ENCODE peak calls at places on chromosomes 4 and X, in five cellular contexts. One of them, this sample, is unnamed.

GRCh38 chr4:97453186-97453585 is 690.1 kb downstream of the STPG2 start:
- DNase-seq in ovary: no peak
- DNase-seq in sigmoid colon: no peak
- DNase-seq in suprapubic skin: no peak
- DNase-seq in A549: no peak
- DNase-seq in this sample: no peak

GRCh38 chr4:16496501-16496900 is 270.2 kb upstream of the TAPT1 start:
- DNase-seq in sigmoid colon: no peak
- DNase-seq in A549: no peak
- DNase-seq in suprapubic skin: no peak
- DNase-seq in ovary: no peak
- DNase-seq in this sample: no peak

GRCh38 chr4:110970642-110971041 is 347.8 kb upstream of the PITX2 start:
- DNase-seq in sigmoid colon: no peak
- DNase-seq in A549: peak; percentile 51
- DNase-seq in ovary: no peak
- DNase-seq in suprapubic skin: no peak
- DNase-seq in this sample: no peak

GRCh38 chr4:99201687-99202086 is 17.4 kb downstream of the ADH6 start:
- DNase-seq in suprapubic skin: no peak
- DNase-seq in ovary: no peak
- DNase-seq in sigmoid colon: no peak
- DNase-seq in A549: no peak
- DNase-seq in this sample: no peak

GRCh38 chr4:137543198-137543597 is 10.9 kb upstream of the PCDH18 start:
- DNase-seq in A549: no peak
- DNase-seq in sigmoid colon: no peak
- DNase-seq in ovary: no peak
- DNase-seq in suprapubic skin: no peak
- DNase-seq in this sample: no peak

GRCh38 chrX:11648705-11649519 is 16.8 kb downstream of the ARHGAP6 start:
- DNase-seq in sigmoid colon: no peak
- DNase-seq in ovary: no peak
- DNase-seq in A549: no peak
- DNase-seq in suprapubic skin: no peak
- DNase-seq in this sample: no peak

GRCh38 chrX:118324588-118324987 is 21.3 kb upstream of the WDR44 start:
- DNase-seq in suprapubic skin: no peak
- DNase-seq in A549: no peak
- DNase-seq in ovary: no peak
- DNase-seq in sigmoid colon: no peak
- DNase-seq in this sample: no peak

GRCh38 chr4:22458112-22458511 is 57.8 kb downstream of the ADGRA3 start:
- DNase-seq in ovary: no peak
- DNase-seq in A549: no peak
- DNase-seq in sigmoid colon: no peak
- DNase-seq in suprapubic skin: no peak
- DNase-seq in this sample: no peak

GRCh38 chr4:2432991-2433530 is 14.3 kb downstream of the CFAP99 start:
- DNase-seq in suprapubic skin: no peak
- DNase-seq in ovary: no peak
- DNase-seq in A549: no peak
- DNase-seq in sigmoid colon: no peak
- DNase-seq in this sample: no peak

GRCh38 chrX:118862086-118862485 is 38.5 kb downstream of the ZCCHC12 start:
- DNase-seq in suprapubic skin: no peak
- DNase-seq in A549: no peak
- DNase-seq in ovary: no peak
- DNase-seq in sigmoid colon: no peak
- DNase-seq in this sample: no peak

GRCh38 chr4:147025042-147025441 is 79.4 kb upstream of the TTC29 start:
- DNase-seq in A549: no peak
- DNase-seq in suprapubic skin: no peak
- DNase-seq in ovary: no peak
- DNase-seq in sigmoid colon: no peak
- DNase-seq in this sample: no peak

GRCh38 chrX:76957485-76957884 is 489.7 kb upstream of the FGF16 start:
- DNase-seq in sigmoid colon: no peak
- DNase-seq in ovary: no peak
- DNase-seq in A549: no peak
- DNase-seq in suprapubic skin: no peak
- DNase-seq in this sample: no peak

GRCh38 chr4:17165256-17165655 is 266.8 kb upstream of the LDB2 start:
- DNase-seq in suprapubic skin: no peak
- DNase-seq in ovary: no peak
- DNase-seq in A549: no peak
- DNase-seq in sigmoid colon: no peak
- DNase-seq in this sample: no peak

DNA sequence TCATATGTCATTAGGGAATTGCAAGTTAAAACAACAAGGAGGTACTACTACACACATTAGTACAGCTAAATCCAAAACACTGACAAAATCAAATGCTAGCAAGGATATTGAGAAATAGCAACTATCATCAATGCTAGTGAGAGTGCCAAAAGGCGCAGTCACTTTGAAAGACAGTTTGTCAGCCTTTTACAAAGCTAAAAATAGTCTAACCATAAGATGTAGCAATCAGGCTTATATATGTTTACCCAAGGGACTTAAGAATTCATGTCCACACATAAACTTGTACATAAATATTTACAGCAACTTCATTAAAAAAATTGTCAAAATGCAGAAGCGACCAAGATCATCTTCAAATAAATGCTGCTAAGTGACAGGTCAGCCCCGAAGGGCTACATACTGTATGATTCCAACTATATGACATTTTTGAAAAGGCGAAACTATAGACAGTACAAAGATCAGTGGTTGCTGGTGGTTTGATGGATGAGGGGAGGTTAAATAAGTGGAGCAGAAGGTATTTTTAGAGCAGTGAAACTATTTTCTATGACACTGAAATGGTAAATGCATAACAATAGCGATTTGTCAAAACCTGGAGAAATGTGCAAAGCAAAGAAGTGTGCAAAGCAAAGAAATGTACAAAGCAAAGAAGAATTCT is 704.8 kb downstream of the ARAP2 start:
- DNase-seq in sigmoid colon: no peak
- DNase-seq in suprapubic skin: no peak
- DNase-seq in A549: no peak
- DNase-seq in ovary: no peak
- DNase-seq in this sample: no peak
- TF ChIP-seq POLR2A in sigmoid colon: no peak
- TF ChIP-seq POLR2A in suprapubic skin: no peak
- TF ChIP-seq POLR2A in A549: no peak
- TF ChIP-seq POLR2A in ovary: no peak
- TF ChIP-seq POLR2A in this sample: no peak

GRCh38 chrX:23885803-23886202 is 21.9 kb downstream of the APOO start:
- DNase-seq in ovary: no peak
- DNase-seq in suprapubic skin: no peak
- DNase-seq in sigmoid colon: no peak
- DNase-seq in A549: peak; percentile 59
- DNase-seq in this sample: no peak

GRCh38 chrX:23883737-23884354 is 23.9 kb downstream of the APOO start:
- DNase-seq in sigmoid colon: no peak
- DNase-seq in suprapubic skin: no peak
- DNase-seq in ovary: no peak
- DNase-seq in A549: peak; percentile 76
- DNase-seq in this sample: no peak

GRCh38 chrX:23887918-23888317 is 19.8 kb downstream of the APOO start:
- DNase-seq in sigmoid colon: no peak
- DNase-seq in ovary: no peak
- DNase-seq in suprapubic skin: no peak
- DNase-seq in A549: no peak
- DNase-seq in this sample: no peak

GRCh38 chrX:23887448-23887847 is 20.3 kb downstream of the APOO start:
- DNase-seq in A549: no peak
- DNase-seq in ovary: no peak
- DNase-seq in sigmoid colon: no peak
- DNase-seq in suprapubic skin: no peak
- DNase-seq in this sample: no peak

DNA sequence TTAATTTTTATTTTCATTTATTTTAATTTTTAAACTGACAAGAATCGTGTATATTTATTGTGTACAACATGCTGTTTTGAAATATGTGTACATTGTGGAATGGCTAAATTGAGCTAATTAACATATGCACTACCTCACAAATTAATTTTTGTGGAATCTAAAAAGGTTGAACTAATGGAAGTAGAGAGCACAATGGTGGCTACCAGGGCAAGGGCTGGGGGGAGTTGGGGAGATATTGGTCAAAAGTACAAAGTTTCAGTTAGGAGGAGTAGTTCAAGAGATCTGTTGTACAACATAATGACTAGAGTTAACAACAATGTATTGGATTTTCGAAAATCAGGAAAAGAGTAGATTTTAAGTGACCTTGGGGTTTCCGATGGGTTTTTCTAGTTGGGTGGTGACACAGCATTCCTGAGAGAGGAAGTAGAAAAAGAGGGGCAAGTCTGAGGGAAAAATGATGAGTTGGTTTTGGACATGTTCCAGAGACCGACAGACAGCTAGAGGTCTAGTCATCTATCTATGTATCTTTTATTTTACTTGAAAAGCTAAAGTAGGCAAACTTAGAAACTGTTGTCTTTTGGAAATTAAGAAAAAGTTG is 23.2 kb downstream of the APOO start:
- DNase-seq in sigmoid colon: no peak
- DNase-seq in ovary: no peak
- DNase-seq in A549: peak; percentile 79
- DNase-seq in suprapubic skin: no peak
- DNase-seq in this sample: no peak
- TF ChIP-seq EP300 in sigmoid colon: no peak
- TF ChIP-seq EP300 in ovary: no peak
- TF ChIP-seq EP300 in A549: peak; percentile 21
- TF ChIP-seq EP300 in suprapubic skin: no peak
- TF ChIP-seq EP300 in this sample: no peak

GRCh38 chr4:128780688-128781087 is 28.8 kb upstream of the JADE1 start:
- DNase-seq in suprapubic skin: no peak
- DNase-seq in ovary: no peak
- DNase-seq in sigmoid colon: no peak
- DNase-seq in A549: no peak
- DNase-seq in this sample: no peak
- TF ChIP-seq POLR2A in suprapubic skin: no peak
- TF ChIP-seq POLR2A in ovary: no peak
- TF ChIP-seq POLR2A in sigmoid colon: no peak
- TF ChIP-seq POLR2A in A549: no peak
- TF ChIP-seq POLR2A in this sample: no peak

GRCh38 chr4:184815046-184815877 is 10.5 kb downstream of the ACSL1 start:
- DNase-seq in suprapubic skin: peak; percentile 78
- DNase-seq in sigmoid colon: peak; percentile 89
- DNase-seq in ovary: peak; percentile 66
- DNase-seq in A549: no peak
- DNase-seq in this sample: peak; percentile 48
- TF ChIP-seq EP300 in suprapubic skin: no peak
- TF ChIP-seq EP300 in sigmoid colon: no peak
- TF ChIP-seq EP300 in ovary: no peak
- TF ChIP-seq EP300 in A549: no peak
- TF ChIP-seq EP300 in this sample: no peak

DNA sequence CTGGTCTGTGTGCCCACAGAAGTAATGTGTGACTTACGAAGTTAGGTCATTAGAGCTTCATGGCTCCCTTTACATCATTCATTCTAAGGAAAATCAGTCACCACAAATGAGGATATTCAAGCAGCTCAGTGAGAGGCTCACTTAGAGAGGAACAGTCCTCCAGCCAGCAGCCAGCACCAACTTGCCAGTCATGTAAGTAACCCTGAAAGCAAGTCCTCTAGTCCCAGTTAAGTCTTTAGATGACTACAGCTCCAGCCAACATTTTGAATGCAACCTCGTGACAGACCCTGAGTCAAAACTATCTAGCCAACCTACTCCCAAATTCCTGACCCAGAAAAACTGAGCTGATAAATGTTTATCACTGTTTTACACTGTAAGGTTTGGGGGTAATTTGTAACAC is 71.3 kb downstream of the LRBA start:
- DNase-seq in sigmoid colon: no peak
- DNase-seq in A549: no peak
- DNase-seq in ovary: no peak
- DNase-seq in suprapubic skin: no peak
- DNase-seq in this sample: no peak
- TF ChIP-seq POLR2A in sigmoid colon: no peak
- TF ChIP-seq POLR2A in A549: no peak
- TF ChIP-seq POLR2A in ovary: no peak
- TF ChIP-seq POLR2A in suprapubic skin: no peak
- TF ChIP-seq POLR2A in this sample: no peak

DNA sequence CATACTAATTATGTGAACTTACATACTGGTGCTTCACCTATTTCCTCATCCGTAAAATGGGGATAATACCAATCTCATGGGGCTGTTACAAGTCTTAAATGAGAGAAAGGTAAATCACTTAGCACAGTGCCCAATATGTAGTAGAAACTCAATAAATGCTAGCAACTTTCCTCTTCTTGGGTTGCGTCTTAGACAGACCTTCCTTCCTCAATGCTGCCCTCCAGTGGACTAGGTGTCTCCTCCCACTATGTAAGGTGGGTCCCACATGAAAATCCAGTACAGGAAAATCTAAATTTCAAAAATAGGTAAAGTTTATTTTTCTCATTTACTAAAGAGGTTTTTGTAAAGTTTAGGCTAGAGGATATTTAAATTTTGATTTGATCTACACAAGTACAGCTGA is 20.6 kb downstream of the ZDHHC9 start:
- DNase-seq in A549: peak; percentile 58
- DNase-seq in ovary: no peak
- DNase-seq in sigmoid colon: no peak
- DNase-seq in suprapubic skin: no peak
- DNase-seq in this sample: peak; percentile 24
- TF ChIP-seq EP300 in A549: no peak
- TF ChIP-seq EP300 in ovary: no peak
- TF ChIP-seq EP300 in sigmoid colon: no peak
- TF ChIP-seq EP300 in suprapubic skin: no peak
- TF ChIP-seq EP300 in this sample: no peak

DNA sequence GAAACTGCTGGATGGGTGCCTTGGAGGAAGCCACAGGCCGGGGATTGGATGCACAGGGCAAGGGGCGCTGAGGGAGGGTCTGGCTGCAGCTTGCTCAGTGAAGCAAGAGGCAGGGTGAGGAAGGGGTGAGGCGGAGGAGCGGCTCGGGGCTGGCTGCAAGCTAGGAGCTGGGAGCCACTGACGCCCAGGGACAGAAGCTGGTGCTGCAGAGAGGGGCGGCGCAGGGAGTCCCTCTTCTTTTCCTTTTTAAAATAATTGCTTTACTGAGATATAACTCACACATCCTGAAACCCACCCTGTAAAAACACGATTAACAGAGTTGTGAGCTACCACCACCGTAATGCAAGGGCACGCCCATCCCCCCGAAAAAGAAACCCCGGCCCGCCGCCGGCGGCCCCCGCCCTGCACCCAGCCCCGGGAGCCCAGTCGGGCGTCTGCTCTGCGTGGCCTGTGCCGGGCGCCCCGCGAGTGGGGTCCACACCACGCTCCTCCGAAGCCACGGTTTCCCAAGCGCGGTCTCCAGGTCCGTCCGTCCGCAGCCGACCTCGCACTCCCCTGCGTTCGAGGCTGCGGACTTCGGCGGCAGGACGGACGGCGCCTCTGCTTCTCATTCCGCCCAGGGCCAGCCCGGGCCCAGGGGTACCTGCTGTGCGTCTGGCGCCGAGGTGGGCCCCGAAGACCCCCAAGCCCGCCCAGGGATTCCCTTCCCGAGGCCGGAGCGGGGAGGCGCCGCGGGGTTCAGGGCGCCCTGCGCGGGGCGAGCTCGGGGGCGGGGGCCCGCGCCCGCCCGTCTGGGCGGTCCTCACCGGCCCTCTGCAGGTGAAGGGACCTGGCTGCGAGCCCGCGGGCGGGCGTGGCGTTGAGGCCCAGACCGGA is 865 bp upstream of the UVSSA start:
- DNase-seq in ovary: peak; percentile 77
- DNase-seq in A549: peak; percentile 45
- DNase-seq in sigmoid colon: peak; percentile 84
- DNase-seq in suprapubic skin: no peak
- DNase-seq in this sample: no peak
- TF ChIP-seq POLR2A in ovary: peak; percentile 22
- TF ChIP-seq POLR2A in A549: peak; percentile 16
- TF ChIP-seq POLR2A in sigmoid colon: no peak
- TF ChIP-seq POLR2A in suprapubic skin: no peak
- TF ChIP-seq POLR2A in this sample: no peak

GRCh38 chr4:108118505-108118904 is 50.2 kb downstream of the LEF1 start:
- DNase-seq in A549: peak; percentile 24
- DNase-seq in ovary: no peak
- DNase-seq in sigmoid colon: no peak
- DNase-seq in suprapubic skin: no peak
- DNase-seq in this sample: no peak
- TF ChIP-seq EP300 in A549: no peak
- TF ChIP-seq EP300 in ovary: no peak
- TF ChIP-seq EP300 in sigmoid colon: no peak
- TF ChIP-seq EP300 in suprapubic skin: no peak
- TF ChIP-seq EP300 in this sample: no peak

This sample was measured in tibial nerve.